ENCODE peak calls at places on chromosomes 6 and 20, in six cellular contexts. B is tibial artery, Y is psoas muscle, R is MCF 10A, G is fibroblast of pulmonary artery, I is left ventricle myocardium inferior. D is an unnamed sample.
A peak's percentile ranks its signal among the peaks of the same experiment; 100 is the strongest.

GRCh38 chr20:48275737-48276342 is 490.6 kb upstream of the SULF2 start:
- DNase-seq in B (no peak), Y (no peak), R (no peak), G (no peak), I (no peak), D (peak; percentile 65)

GRCh38 chr6:161273356-161273751 is 507 bp downstream of the AGPAT4 start:
- DNase-seq in B (peak; percentile 27), Y (peak; percentile 30), R (no peak), G (peak; percentile 66), I (no peak), D (no peak)

GRCh38 chr6:134437376-134437775 is 119.5 kb upstream of the SGK1 start:
- DNase-seq in B (peak; percentile 25), Y (no peak), R (peak; percentile 55), G (peak; percentile 49), I (no peak), D (no peak)

GRCh38 chr6:155265843-155266535 is 2.2 kb downstream of the CLDN20 start:
- DNase-seq in B (no peak), Y (no peak), R (no peak), G (no peak), I (no peak), D (no peak)

GRCh38 chr20:37333848-37334318 is 12.1 kb upstream of the SRC start:
- DNase-seq in B (no peak), Y (no peak), R (no peak), G (no peak), I (no peak), D (no peak)

GRCh38 chr20:24608926-24609667 is 139.7 kb downstream of the SYNDIG1 start:
- DNase-seq in B (no peak), Y (no peak), R (peak; percentile 32), G (peak; percentile 7), I (no peak), D (no peak)

GRCh38 chr6:89509719-89510339 is 76.9 kb downstream of the ANKRD6 start:
- DNase-seq in B (no peak), Y (no peak), R (peak; percentile 20), G (no peak), I (no peak), D (no peak)

GRCh38 chr6:10627800-10628199 is 66.6 kb downstream of the C6orf52 start:
- DNase-seq in B (no peak), Y (no peak), R (no peak), G (no peak), I (no peak), D (no peak)

GRCh38 chr20:2873747-2874041 is 413 bp downstream of the PTPRA start:
- DNase-seq in B (peak; percentile 36), Y (peak; percentile 60), R (peak; percentile 38), G (no peak), I (peak; percentile 59), D (peak; percentile 91)

GRCh38 chr6:113903666-113904330 is 46.7 kb downstream of the MARCKS start:
- DNase-seq in B (peak; percentile 46), Y (no peak), R (no peak), G (peak; percentile 61), I (peak; percentile 46), D (no peak)

GRCh38 chr6:108526739-108527174 is 34.0 kb upstream of the FOXO3 start:
- DNase-seq in B (no peak), Y (no peak), R (peak; percentile 50), G (peak; percentile 69), I (no peak), D (peak; percentile 53)

GRCh38 chr6:132525866-132526265 is 12.2 kb upstream of the TAAR9 start:
- DNase-seq in B (no peak), Y (no peak), R (no peak), G (no peak), I (no peak), D (peak; percentile 73)

GRCh38 chr20:49037962-49038387 is 8.1 kb upstream of the CSE1L start:
- DNase-seq in B (no peak), Y (no peak), R (no peak), G (no peak), I (no peak), D (no peak)

GRCh38 chr20:40797425-40797824 is 108.4 kb upstream of the MAFB start:
- DNase-seq in B (no peak), Y (no peak), R (peak; percentile 36), G (peak; percentile 14), I (no peak), D (peak; percentile 38)

GRCh38 chr6:133055527-133055966 is 185.6 kb upstream of the EYA4 start:
- DNase-seq in B (no peak), Y (no peak), R (no peak), G (no peak), I (no peak), D (peak; percentile 55)

GRCh38 chr6:116461563-116462507 is 660 bp downstream of the CALHM6 start:
- DNase-seq in B (no peak), Y (peak; percentile 56), R (no peak), G (peak; percentile 58), I (peak; percentile 51), D (peak; percentile 87)

GRCh38 chr6:3789018-3789895 is 37.7 kb upstream of the PXDC1 start:
- DNase-seq in B (no peak), Y (no peak), R (no peak), G (no peak), I (no peak), D (no peak)

GRCh38 chr20:8918145-8918544 is 150.7 kb upstream of the PLCB4 start:
- DNase-seq in B (no peak), Y (no peak), R (no peak), G (no peak), I (no peak), D (no peak)

GRCh38 chr6:16337280-16337975 is 99.0 kb downstream of the GMPR start:
- DNase-seq in B (peak; percentile 89), Y (peak; percentile 93), R (peak; percentile 63), G (peak; percentile 98), I (peak; percentile 97), D (no peak)

GRCh38 chr6:124234806-124235205 is 431.1 kb downstream of the NKAIN2 start:
- DNase-seq in B (no peak), Y (no peak), R (no peak), G (no peak), I (no peak), D (no peak)

GRCh38 chr6:164040994-164041393 is 626.5 kb downstream of the QKI start:
- DNase-seq in B (no peak), Y (no peak), R (no peak), G (no peak), I (no peak), D (no peak)

GRCh38 chr6:135173989-135174484 is 7.1 kb upstream of the MYB start:
- DNase-seq in B (no peak), Y (no peak), R (no peak), G (no peak), I (no peak), D (no peak)

GRCh38 chr6:37826188-37826587 is 6.7 kb downstream of the ZFAND3 start:
- DNase-seq in B (no peak), Y (no peak), R (no peak), G (peak; percentile 22), I (no peak), D (no peak)

GRCh38 chr20:3262566-3262965 is 23.6 kb upstream of the SLC4A11 start:
- DNase-seq in B (no peak), Y (no peak), R (no peak), G (no peak), I (no peak), D (no peak)

GRCh38 chr6:11207199-11207968 is 25.1 kb downstream of the NEDD9 start:
- DNase-seq in B (peak; percentile 83), Y (no peak), R (peak; percentile 96), G (peak; percentile 100), I (peak; percentile 38), D (no peak)

GRCh38 chr6:84052204-84052882 is 18.8 kb downstream of the MRAP2 start:
- DNase-seq in B (peak; percentile 69), Y (peak; percentile 69), R (peak; percentile 50), G (peak; percentile 70), I (peak; percentile 80), D (peak; percentile 86)

GRCh38 chr6:26520088-26520839 is 17.9 kb upstream of the HMGN4 start:
- DNase-seq in B (no peak), Y (no peak), R (no peak), G (no peak), I (no peak), D (no peak)

GRCh38 chr6:164665328-164665727 is 644.1 kb downstream of the C6orf118 start:
- DNase-seq in B (no peak), Y (no peak), R (peak; percentile 54), G (no peak), I (no peak), D (no peak)

GRCh38 chr6:42230320-42231034 is 12.8 kb upstream of the MRPS10 start:
- DNase-seq in B (no peak), Y (no peak), R (peak; percentile 36), G (peak; percentile 27), I (no peak), D (no peak)
- TF ChIP-seq CTCF in B (no peak), Y (no peak), R (peak; percentile 43), G (peak; percentile 45), I (peak; percentile 20), D (peak; percentile 37)

GRCh38 chr20:32761831-32762753 is at the start of gene DNMT3B:
- DNase-seq in B (peak; percentile 59), Y (peak; percentile 81), R (peak; percentile 65), G (peak; percentile 71), I (peak; percentile 83), D (peak; percentile 97)
- TF ChIP-seq CTCF in B (peak; percentile 25), Y (peak; percentile 22), R (peak; percentile 6), G (no peak), I (peak; percentile 47), D (peak; percentile 43)

GRCh38 chr6:21597706-21598273 is 4.2 kb downstream of the SOX4 start:
- DNase-seq in B (no peak), Y (no peak), R (peak; percentile 35), G (peak; percentile 51), I (no peak), D (no peak)

GRCh38 chr6:21597243-21597682 is 3.7 kb downstream of the SOX4 start:
- DNase-seq in B (no peak), Y (no peak), R (no peak), G (no peak), I (no peak), D (no peak)

GRCh38 chr6:21595951-21596378 is 2.4 kb downstream of the SOX4 start:
- DNase-seq in B (no peak), Y (peak; percentile 28), R (no peak), G (no peak), I (no peak), D (peak; percentile 43)

GRCh38 chr6:21595265-21595950 is 1.9 kb downstream of the SOX4 start:
- DNase-seq in B (no peak), Y (peak; percentile 27), R (peak; percentile 49), G (peak; percentile 39), I (peak; percentile 29), D (peak; percentile 41)

GRCh38 chr6:21596379-21597242 is 3.1 kb downstream of the SOX4 start:
- DNase-seq in B (peak; percentile 40), Y (peak; percentile 46), R (peak; percentile 61), G (peak; percentile 66), I (peak; percentile 47), D (peak; percentile 71)
- TF ChIP-seq CTCF in B (peak; percentile 47), Y (peak; percentile 53), R (peak; percentile 38), G (peak; percentile 44), I (peak; percentile 75), D (peak; percentile 64)

DNA sequence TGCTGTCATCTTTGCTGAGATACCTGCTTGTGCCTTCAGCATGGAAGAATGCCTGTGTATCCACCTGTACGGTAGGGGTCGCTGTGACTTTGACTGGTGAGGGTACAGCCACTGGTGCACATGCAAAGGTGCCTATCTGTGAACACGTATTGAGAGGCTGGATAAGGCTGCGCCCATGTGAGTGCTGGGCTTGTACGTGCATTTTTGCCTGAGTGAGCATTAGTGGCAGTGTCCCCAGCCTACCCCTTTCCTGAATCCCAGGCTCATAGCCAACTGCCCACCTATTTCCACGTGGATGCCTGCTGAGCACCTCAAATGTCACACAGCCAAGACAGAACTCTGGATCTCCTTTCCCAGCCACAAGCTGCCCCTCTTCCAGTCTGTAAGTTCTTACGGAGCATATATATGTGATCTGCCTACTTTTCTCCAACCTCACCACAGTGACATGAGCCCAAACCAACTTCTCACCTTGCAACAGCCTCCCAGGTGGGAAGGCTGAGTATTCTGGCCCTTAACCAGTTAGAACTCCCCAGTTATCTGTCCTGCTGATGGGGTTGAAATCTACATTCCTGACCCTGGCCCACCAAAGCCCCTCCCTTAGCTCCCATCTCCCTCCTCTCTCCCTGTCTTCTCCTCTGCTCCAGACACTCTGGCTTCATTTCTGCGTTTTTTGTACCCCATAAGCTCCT is 1.1 kb upstream of the SLC2A10 start:
- DNase-seq in B (no peak), Y (no peak), R (no peak), G (no peak), I (no peak), D (peak; percentile 43)
- TF ChIP-seq CTCF in B (no peak), Y (no peak), R (no peak), G (peak; percentile 15), I (no peak), D (peak; percentile 50)